ENCODE peak calls at places on chromosomes 2 and 18, in four cellular contexts. U, X, A and P are unnamed samples.

GRCh38 chr2:181258761-181259160 is 198.4 kb upstream of the ITGA4 start:
- DNase-seq in U (no peak), X (no peak), A (no peak), P (no peak)

GRCh38 chr18:25982961-25983360 is 107.5 kb downstream of the SS18 start:
- DNase-seq in U (no peak), X (no peak), A (no peak), P (no peak)

GRCh38 chr2:128622916-128623620 is 304.4 kb upstream of the HS6ST1 start:
- DNase-seq in X (no peak), A (no peak), U (no peak), P (no peak)

GRCh38 chr2:127864877-127865276 is 6.9 kb upstream of the POLR2D start:
- DNase-seq in X (no peak), A (peak), U (no peak), P (no peak)

GRCh38 chr2:71928734-71929481 is 218.8 kb downstream of the CYP26B1 start:
- DNase-seq in U (no peak), A (no peak), X (no peak), P (no peak)

GRCh38 chr2:197852127-197852526 is 47.7 kb downstream of the PLCL1 start:
- DNase-seq in X (no peak), U (no peak), A (peak), P (no peak)

GRCh38 chr18:3554091-3554601 is 104.2 kb downstream of the TGIF1 start:
- DNase-seq in A (no peak), X (peak), U (no peak), P (no peak)

GRCh38 chr18:26493021-26493420 is 55.3 kb downstream of the KCTD1 start:
- DNase-seq in A (no peak), X (no peak), U (no peak), P (no peak)

GRCh38 chr2:149797030-149797429 is 209.5 kb upstream of the MMADHC start:
- DNase-seq in U (no peak), A (no peak), X (no peak), P (no peak)

GRCh38 chr18:7221424-7222155 is 9.3 kb upstream of the LRRC30 start:
- DNase-seq in X (peak), U (peak), A (peak), P (no peak)

GRCh38 chr2:241865957-241866858 is 3.3 kb upstream of the RTP5 start:
- DNase-seq in A (no peak), X (no peak), U (no peak), P (no peak)

GRCh38 chr18:41940506-41941215 is 14.4 kb upstream of the PIK3C3 start:
- DNase-seq in A (no peak), X (peak), U (no peak), P (no peak)

GRCh38 chr18:35442701-35443100 is 55.1 kb downstream of the INO80C start:
- DNase-seq in A (no peak), X (no peak), U (no peak), P (no peak)

GRCh38 chr2:231397011-231397927 is 1.8 kb downstream of the B3GNT7 start:
- DNase-seq in X (no peak), A (no peak), U (no peak), P (no peak)

GRCh38 chr18:986552-986951 is 81.9 kb downstream of the ADCYAP1 start:
- DNase-seq in X (no peak), U (no peak), A (no peak), P (no peak)

GRCh38 chr2:39701137-39701536 is 35.4 kb downstream of the TMEM178A start:
- DNase-seq in A (no peak), X (no peak), U (no peak), P (no peak)

GRCh38 chr2:98822301-98823164 is 91.6 kb upstream of the MGAT4A start:
- DNase-seq in U (no peak), X (no peak), A (no peak), P (peak)

GRCh38 chr2:45918816-45919655 is 267.6 kb downstream of the PRKCE start:
- DNase-seq in X (no peak), A (no peak), U (no peak), P (no peak)

GRCh38 chr18:67265464-67266245 is 250.9 kb downstream of the DSEL start:
- DNase-seq in U (no peak), A (no peak), X (no peak), P (no peak)

GRCh38 chr2:3940661-3941060 is 237.3 kb downstream of the DCDC2C start:
- DNase-seq in A (no peak), X (no peak), U (no peak), P (no peak)

GRCh38 chr2:237663517-237663916 is 36.1 kb downstream of the LRRFIP1 start:
- DNase-seq in U (no peak), A (no peak), X (no peak), P (no peak)

GRCh38 chr2:212737773-212738172 is 199.2 kb upstream of the ERBB4 start:
- DNase-seq in X (no peak), A (no peak), U (no peak), P (no peak)

GRCh38 chr2:2187196-2187595 is 143.9 kb downstream of the MYT1L start:
- DNase-seq in A (no peak), X (no peak), U (no peak), P (no peak)

GRCh38 chr2:46850742-46851141 is 64.9 kb downstream of the MCFD2 start:
- DNase-seq in A (peak), U (no peak), X (no peak), P (no peak)

GRCh38 chr2:17719562-17720371 is 33.8 kb downstream of the SMC6 start:
- DNase-seq in X (no peak), U (no peak), A (peak), P (no peak)

GRCh38 chr2:220553150-220553549 is 925.7 kb downstream of the SLC4A3 start:
- DNase-seq in X (no peak), A (no peak), U (no peak), P (no peak)
- TF ChIP-seq TAF1 in X (no peak), A (no peak), U (no peak), P (no peak)

DNA sequence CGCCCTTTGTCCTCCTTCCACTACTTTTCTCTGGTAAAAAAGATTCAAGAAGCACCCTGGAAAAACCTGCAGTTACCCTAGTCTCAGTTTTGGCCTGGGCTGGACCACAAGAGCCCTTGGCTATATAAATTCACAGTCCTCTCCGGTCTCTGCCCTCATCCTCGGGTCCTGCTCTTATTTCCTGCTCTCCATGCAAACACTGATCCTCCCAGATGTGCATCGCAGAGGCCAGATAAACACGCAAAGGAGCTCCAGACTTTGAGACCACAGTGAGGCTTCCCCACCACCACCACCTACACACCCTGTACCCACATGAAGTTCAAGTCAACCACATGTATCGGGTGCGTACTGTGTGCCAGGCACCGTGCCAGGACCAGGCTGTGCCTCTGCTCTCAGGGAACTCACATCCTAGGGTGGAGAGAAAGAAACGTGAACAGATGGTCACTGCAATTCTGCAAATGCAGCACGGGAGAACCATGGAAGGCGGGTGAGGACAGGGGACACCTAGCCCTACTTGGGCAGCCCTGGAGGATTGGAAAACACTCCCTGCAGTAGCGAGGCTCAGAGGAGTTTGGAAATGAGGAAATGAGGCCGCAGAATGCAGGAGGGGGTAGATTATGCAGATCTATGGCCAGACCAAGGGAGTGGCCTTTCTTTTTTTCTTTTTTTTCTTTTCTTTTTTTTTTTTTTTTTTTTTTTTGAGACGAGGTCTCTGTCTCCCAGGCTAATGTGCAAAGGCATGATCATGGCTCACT is 7.5 kb downstream of the CTDSP1 start:
- DNase-seq in X (no peak), U (no peak), A (no peak), P (no peak)
- TF ChIP-seq POLR2A in X (no peak), U (no peak), A (peak), P (no peak)

GRCh38 chr2:62727259-62727867 is 21.9 kb downstream of the EHBP1 start:
- DNase-seq in U (no peak), A (no peak), X (no peak), P (no peak)

GRCh38 chr2:62723253-62723652 is 17.7 kb downstream of the EHBP1 start:
- DNase-seq in A (no peak), X (no peak), U (no peak), P (no peak)

GRCh38 chr2:62725712-62726055 is 20.2 kb downstream of the EHBP1 start:
- DNase-seq in U (no peak), A (no peak), X (no peak), P (no peak)

GRCh38 chr2:62724106-62724505 is 18.6 kb downstream of the EHBP1 start:
- DNase-seq in X (no peak), A (no peak), U (no peak), P (no peak)

DNA sequence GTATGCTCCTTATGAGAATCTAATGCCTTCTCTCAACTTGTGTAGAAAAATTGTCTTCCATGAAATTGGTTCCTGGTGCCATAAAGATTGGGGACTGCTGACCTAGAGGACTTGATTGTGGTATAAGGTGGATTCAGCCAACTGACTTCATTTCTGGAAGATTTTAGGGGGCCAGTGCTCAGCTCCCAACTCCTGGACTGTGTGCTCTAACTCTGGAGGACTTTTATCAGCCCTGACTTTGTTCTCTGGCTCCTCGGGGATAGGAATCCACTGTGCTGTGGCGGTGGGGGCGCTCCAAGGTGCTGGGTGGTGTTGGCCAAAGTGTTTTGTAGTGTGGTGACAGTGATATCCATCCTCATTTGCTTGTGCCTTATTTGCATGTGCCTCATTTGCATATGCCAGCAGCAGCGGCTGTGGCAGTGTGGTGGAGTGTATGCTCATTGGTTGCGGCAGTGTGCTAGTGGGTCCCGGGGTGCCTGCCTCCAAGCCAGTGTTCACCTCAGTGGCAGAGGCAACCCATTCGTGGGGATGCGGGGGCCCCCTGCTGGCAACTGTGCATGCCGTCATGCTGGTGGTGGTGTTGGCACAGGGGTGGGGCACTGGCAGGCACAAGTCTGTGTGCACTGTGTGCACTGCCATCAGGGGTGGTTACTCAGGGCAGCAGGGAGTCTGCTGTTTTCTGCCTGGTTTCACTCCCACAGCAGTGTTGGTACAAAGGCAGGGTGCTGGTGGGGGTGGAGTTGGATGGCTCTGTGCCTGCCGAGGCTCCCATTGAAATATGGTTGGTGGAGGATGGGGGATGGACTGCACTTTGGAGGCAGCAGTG is 19.6 kb downstream of the EHBP1 start:
- DNase-seq in A (peak), X (no peak), U (no peak), P (no peak)
- TF ChIP-seq TAF1 in A (no peak), X (no peak), U (no peak), P (no peak)

GRCh38 chr2:105400138-105400540 is 1.3 kb upstream of the FHL2 start:
- DNase-seq in U (no peak), A (no peak), X (no peak), P (no peak)

GRCh38 chr2:105397025-105397722 is 1.7 kb downstream of the FHL2 start:
- DNase-seq in U (no peak), X (no peak), A (peak), P (no peak)

GRCh38 chr2:105399207-105399861 is 483 bp upstream of the FHL2 start:
- DNase-seq in U (no peak), A (no peak), X (no peak), P (no peak)

GRCh38 chr2:105397959-105398521 is 811 bp downstream of the FHL2 start:
- DNase-seq in X (no peak), U (no peak), A (no peak), P (no peak)

GRCh38 chr2:105398522-105399206 is at the start of gene FHL2:
- DNase-seq in U (peak), X (peak), A (peak), P (peak)
- TF ChIP-seq POLR2A in U (no peak), X (peak), A (peak), P (no peak)

GRCh38 chr2:160362521-160362920 is 131.1 kb downstream of the RBMS1 start:
- DNase-seq in U (no peak), X (no peak), A (no peak), P (no peak)

GRCh38 chr2:160363961-160364733 is 129.5 kb downstream of the RBMS1 start:
- DNase-seq in U (no peak), A (no peak), X (no peak), P (no peak)

GRCh38 chr2:160360089-160360757 is 133.4 kb downstream of the RBMS1 start:
- DNase-seq in U (no peak), X (no peak), A (no peak), P (no peak)

GRCh38 chr2:160365691-160366367 is 127.8 kb downstream of the RBMS1 start:
- DNase-seq in U (no peak), A (no peak), X (no peak), P (no peak)

GRCh38 chr2:160362018-160362417 is 131.6 kb downstream of the RBMS1 start:
- DNase-seq in U (no peak), X (no peak), A (no peak), P (no peak)
- TF ChIP-seq TAF1 in U (no peak), X (no peak), A (no peak), P (no peak)

GRCh38 chr18:33577688-33578370 is at the start of gene ASXL3:
- DNase-seq in A (no peak), X (no peak), U (peak), P (no peak)
- TF ChIP-seq POLR2A in A (no peak), X (no peak), U (no peak), P (no peak)

DNA sequence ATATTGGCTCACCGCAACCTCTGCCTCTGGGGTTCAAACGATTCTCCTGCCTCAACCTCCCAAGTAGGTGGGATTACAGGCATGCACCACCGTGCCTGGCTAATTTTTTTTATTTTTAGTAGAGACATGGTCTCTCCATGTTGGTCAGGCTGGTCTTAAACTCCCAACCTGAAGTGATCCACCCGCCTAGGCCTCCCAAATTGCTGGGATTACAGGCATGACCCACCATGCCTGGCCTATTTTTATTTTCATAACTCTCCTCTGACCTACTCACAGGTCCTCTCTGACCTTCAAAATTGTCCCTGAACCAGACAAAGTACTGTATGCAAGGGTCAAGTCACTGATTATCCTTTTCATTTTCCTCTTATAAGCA is 16.0 kb upstream of the KLHL23 start:
- DNase-seq in U (no peak), A (no peak), X (no peak), P (no peak)
- TF ChIP-seq TAF1 in U (no peak), A (no peak), X (no peak), P (no peak)

GRCh38 chr2:172098650-172099471 is 3.8 kb downstream of the DLX2 start:
- DNase-seq in X (no peak), A (peak), U (no peak), P (no peak)
- TF ChIP-seq POLR2A in X (no peak), A (peak), U (no peak), P (no peak)